ENCODE peak calls at places on chromosomes 5 and 9, in eight cellular contexts. One of them, this sample, is unnamed.

GRCh38 chr5:157248771-157249475 is 17.0 kb upstream of the CYFIP2 start:
- DNase-seq in stimulated activated naive CD8-positive, alpha-beta T cell treated with anti-CD3 and anti-CD28 coated beads, Interleukin-15, amount 100 ng/mL, for 72 hours: no peak
- DNase-seq in glutamatergic neuron: no peak
- DNase-seq in NCI-H1092 treated with DMSO at 0.1 percent for 48 hours: no peak
- DNase-seq in heart right ventricle: no peak
- DNase-seq in NCI-H2171 treated with DMSO at 0.1 percent for 48 hours: no peak
- DNase-seq in GM12865: no peak
- DNase-seq in CD4-positive, alpha-beta memory T cell: peak
- DNase-seq in this sample: no peak

GRCh38 chr5:65822696-65823095 is 100.7 kb downstream of the NLN start:
- DNase-seq in heart right ventricle: no peak
- DNase-seq in NCI-H1092 treated with DMSO at 0.1 percent for 48 hours: no peak
- DNase-seq in stimulated activated naive CD8-positive, alpha-beta T cell treated with anti-CD3 and anti-CD28 coated beads, Interleukin-15, amount 100 ng/mL, for 72 hours: no peak
- DNase-seq in NCI-H2171 treated with DMSO at 0.1 percent for 48 hours: no peak
- DNase-seq in glutamatergic neuron: no peak
- DNase-seq in CD4-positive, alpha-beta memory T cell: no peak
- DNase-seq in GM12865: no peak
- DNase-seq in this sample: no peak

GRCh38 chr9:38112010-38112409 is 43.0 kb upstream of the SHB start:
- DNase-seq in CD4-positive, alpha-beta memory T cell: no peak
- DNase-seq in stimulated activated naive CD8-positive, alpha-beta T cell treated with anti-CD3 and anti-CD28 coated beads, Interleukin-15, amount 100 ng/mL, for 72 hours: no peak
- DNase-seq in GM12865: no peak
- DNase-seq in heart right ventricle: no peak
- DNase-seq in NCI-H2171 treated with DMSO at 0.1 percent for 48 hours: no peak
- DNase-seq in glutamatergic neuron: no peak
- DNase-seq in NCI-H1092 treated with DMSO at 0.1 percent for 48 hours: no peak
- DNase-seq in this sample: no peak

GRCh38 chr5:87844449-87844848 is 424.2 kb downstream of the TMEM161B start:
- DNase-seq in CD4-positive, alpha-beta memory T cell: no peak
- DNase-seq in heart right ventricle: no peak
- DNase-seq in NCI-H1092 treated with DMSO at 0.1 percent for 48 hours: no peak
- DNase-seq in NCI-H2171 treated with DMSO at 0.1 percent for 48 hours: no peak
- DNase-seq in glutamatergic neuron: no peak
- DNase-seq in GM12865: no peak
- DNase-seq in stimulated activated naive CD8-positive, alpha-beta T cell treated with anti-CD3 and anti-CD28 coated beads, Interleukin-15, amount 100 ng/mL, for 72 hours: no peak
- DNase-seq in this sample: no peak

GRCh38 chr5:58072202-58072791 is 387.6 kb downstream of the PLK2 start:
- DNase-seq in heart right ventricle: no peak
- DNase-seq in GM12865: no peak
- DNase-seq in glutamatergic neuron: no peak
- DNase-seq in NCI-H2171 treated with DMSO at 0.1 percent for 48 hours: no peak
- DNase-seq in CD4-positive, alpha-beta memory T cell: no peak
- DNase-seq in NCI-H1092 treated with DMSO at 0.1 percent for 48 hours: no peak
- DNase-seq in stimulated activated naive CD8-positive, alpha-beta T cell treated with anti-CD3 and anti-CD28 coated beads, Interleukin-15, amount 100 ng/mL, for 72 hours: no peak
- DNase-seq in this sample: no peak

GRCh38 chr5:158119852-158120708 is 261.1 kb upstream of the CLINT1 start:
- DNase-seq in NCI-H1092 treated with DMSO at 0.1 percent for 48 hours: no peak
- DNase-seq in NCI-H2171 treated with DMSO at 0.1 percent for 48 hours: no peak
- DNase-seq in glutamatergic neuron: no peak
- DNase-seq in GM12865: no peak
- DNase-seq in CD4-positive, alpha-beta memory T cell: no peak
- DNase-seq in stimulated activated naive CD8-positive, alpha-beta T cell treated with anti-CD3 and anti-CD28 coated beads, Interleukin-15, amount 100 ng/mL, for 72 hours: no peak
- DNase-seq in heart right ventricle: no peak
- DNase-seq in this sample: no peak

GRCh38 chr5:24642022-24642421 is 2.8 kb downstream of the CDH10 start:
- DNase-seq in NCI-H1092 treated with DMSO at 0.1 percent for 48 hours: peak
- DNase-seq in heart right ventricle: no peak
- DNase-seq in stimulated activated naive CD8-positive, alpha-beta T cell treated with anti-CD3 and anti-CD28 coated beads, Interleukin-15, amount 100 ng/mL, for 72 hours: no peak
- DNase-seq in NCI-H2171 treated with DMSO at 0.1 percent for 48 hours: peak
- DNase-seq in CD4-positive, alpha-beta memory T cell: no peak
- DNase-seq in GM12865: peak
- DNase-seq in glutamatergic neuron: no peak
- DNase-seq in this sample: no peak

GRCh38 chr5:99032234-99033013 is 103.6 kb upstream of the CHD1 start:
- DNase-seq in stimulated activated naive CD8-positive, alpha-beta T cell treated with anti-CD3 and anti-CD28 coated beads, Interleukin-15, amount 100 ng/mL, for 72 hours: no peak
- DNase-seq in CD4-positive, alpha-beta memory T cell: no peak
- DNase-seq in glutamatergic neuron: no peak
- DNase-seq in NCI-H2171 treated with DMSO at 0.1 percent for 48 hours: peak
- DNase-seq in GM12865: peak
- DNase-seq in NCI-H1092 treated with DMSO at 0.1 percent for 48 hours: peak
- DNase-seq in heart right ventricle: no peak
- DNase-seq in this sample: peak

GRCh38 chr5:22249209-22249608 is 603.9 kb downstream of the CDH12 start:
- DNase-seq in stimulated activated naive CD8-positive, alpha-beta T cell treated with anti-CD3 and anti-CD28 coated beads, Interleukin-15, amount 100 ng/mL, for 72 hours: no peak
- DNase-seq in NCI-H2171 treated with DMSO at 0.1 percent for 48 hours: peak
- DNase-seq in NCI-H1092 treated with DMSO at 0.1 percent for 48 hours: no peak
- DNase-seq in glutamatergic neuron: no peak
- DNase-seq in heart right ventricle: no peak
- DNase-seq in GM12865: no peak
- DNase-seq in CD4-positive, alpha-beta memory T cell: no peak
- DNase-seq in this sample: no peak

GRCh38 chr5:61168951-61169350 is 6.7 kb upstream of the SMIM15 start:
- DNase-seq in glutamatergic neuron: no peak
- DNase-seq in GM12865: no peak
- DNase-seq in NCI-H2171 treated with DMSO at 0.1 percent for 48 hours: no peak
- DNase-seq in NCI-H1092 treated with DMSO at 0.1 percent for 48 hours: no peak
- DNase-seq in heart right ventricle: no peak
- DNase-seq in stimulated activated naive CD8-positive, alpha-beta T cell treated with anti-CD3 and anti-CD28 coated beads, Interleukin-15, amount 100 ng/mL, for 72 hours: no peak
- DNase-seq in CD4-positive, alpha-beta memory T cell: no peak
- DNase-seq in this sample: no peak

GRCh38 chr9:95981741-95982390 is 106.4 kb downstream of the ERCC6L2 start:
- DNase-seq in heart right ventricle: no peak
- DNase-seq in CD4-positive, alpha-beta memory T cell: no peak
- DNase-seq in glutamatergic neuron: no peak
- DNase-seq in NCI-H2171 treated with DMSO at 0.1 percent for 48 hours: peak
- DNase-seq in GM12865: no peak
- DNase-seq in stimulated activated naive CD8-positive, alpha-beta T cell treated with anti-CD3 and anti-CD28 coated beads, Interleukin-15, amount 100 ng/mL, for 72 hours: no peak
- DNase-seq in NCI-H1092 treated with DMSO at 0.1 percent for 48 hours: peak
- DNase-seq in this sample: no peak

GRCh38 chr9:114910541-114910940 is 19.9 kb downstream of the TNFSF8 start:
- DNase-seq in NCI-H1092 treated with DMSO at 0.1 percent for 48 hours: no peak
- DNase-seq in NCI-H2171 treated with DMSO at 0.1 percent for 48 hours: peak
- DNase-seq in glutamatergic neuron: no peak
- DNase-seq in stimulated activated naive CD8-positive, alpha-beta T cell treated with anti-CD3 and anti-CD28 coated beads, Interleukin-15, amount 100 ng/mL, for 72 hours: no peak
- DNase-seq in heart right ventricle: no peak
- DNase-seq in GM12865: no peak
- DNase-seq in CD4-positive, alpha-beta memory T cell: no peak
- DNase-seq in this sample: no peak

GRCh38 chr9:133427658-133428348 is 5.6 kb downstream of the ADAMTS13 start:
- DNase-seq in heart right ventricle: no peak
- DNase-seq in CD4-positive, alpha-beta memory T cell: no peak
- DNase-seq in glutamatergic neuron: no peak
- DNase-seq in stimulated activated naive CD8-positive, alpha-beta T cell treated with anti-CD3 and anti-CD28 coated beads, Interleukin-15, amount 100 ng/mL, for 72 hours: no peak
- DNase-seq in NCI-H2171 treated with DMSO at 0.1 percent for 48 hours: no peak
- DNase-seq in GM12865: no peak
- DNase-seq in NCI-H1092 treated with DMSO at 0.1 percent for 48 hours: no peak
- DNase-seq in this sample: no peak

GRCh38 chr5:171493646-171494393 is 74.4 kb downstream of the FGF18 start:
- DNase-seq in GM12865: no peak
- DNase-seq in heart right ventricle: no peak
- DNase-seq in NCI-H2171 treated with DMSO at 0.1 percent for 48 hours: peak
- DNase-seq in stimulated activated naive CD8-positive, alpha-beta T cell treated with anti-CD3 and anti-CD28 coated beads, Interleukin-15, amount 100 ng/mL, for 72 hours: no peak
- DNase-seq in glutamatergic neuron: peak
- DNase-seq in NCI-H1092 treated with DMSO at 0.1 percent for 48 hours: no peak
- DNase-seq in CD4-positive, alpha-beta memory T cell: no peak
- DNase-seq in this sample: no peak

GRCh38 chr5:81075041-81075440 is 114.9 kb downstream of the RASGRF2 start:
- DNase-seq in NCI-H2171 treated with DMSO at 0.1 percent for 48 hours: no peak
- DNase-seq in NCI-H1092 treated with DMSO at 0.1 percent for 48 hours: no peak
- DNase-seq in GM12865: no peak
- DNase-seq in CD4-positive, alpha-beta memory T cell: no peak
- DNase-seq in heart right ventricle: no peak
- DNase-seq in glutamatergic neuron: no peak
- DNase-seq in stimulated activated naive CD8-positive, alpha-beta T cell treated with anti-CD3 and anti-CD28 coated beads, Interleukin-15, amount 100 ng/mL, for 72 hours: no peak
- DNase-seq in this sample: no peak

GRCh38 chr9:133474215-133474614 is 4.7 kb downstream of the SLC2A6 start:
- DNase-seq in CD4-positive, alpha-beta memory T cell: no peak
- DNase-seq in glutamatergic neuron: no peak
- DNase-seq in stimulated activated naive CD8-positive, alpha-beta T cell treated with anti-CD3 and anti-CD28 coated beads, Interleukin-15, amount 100 ng/mL, for 72 hours: no peak
- DNase-seq in GM12865: no peak
- DNase-seq in NCI-H2171 treated with DMSO at 0.1 percent for 48 hours: no peak
- DNase-seq in heart right ventricle: no peak
- DNase-seq in NCI-H1092 treated with DMSO at 0.1 percent for 48 hours: no peak
- DNase-seq in this sample: no peak

GRCh38 chr9:126435626-126436025 is 109.0 kb downstream of the MVB12B start:
- DNase-seq in NCI-H2171 treated with DMSO at 0.1 percent for 48 hours: no peak
- DNase-seq in GM12865: no peak
- DNase-seq in CD4-positive, alpha-beta memory T cell: no peak
- DNase-seq in stimulated activated naive CD8-positive, alpha-beta T cell treated with anti-CD3 and anti-CD28 coated beads, Interleukin-15, amount 100 ng/mL, for 72 hours: no peak
- DNase-seq in NCI-H1092 treated with DMSO at 0.1 percent for 48 hours: no peak
- DNase-seq in glutamatergic neuron: no peak
- DNase-seq in heart right ventricle: no peak
- DNase-seq in this sample: no peak

GRCh38 chr5:136062563-136063274 is 33.9 kb downstream of the TGFBI start:
- DNase-seq in NCI-H1092 treated with DMSO at 0.1 percent for 48 hours: peak
- DNase-seq in heart right ventricle: no peak
- DNase-seq in glutamatergic neuron: no peak
- DNase-seq in stimulated activated naive CD8-positive, alpha-beta T cell treated with anti-CD3 and anti-CD28 coated beads, Interleukin-15, amount 100 ng/mL, for 72 hours: peak
- DNase-seq in GM12865: peak
- DNase-seq in CD4-positive, alpha-beta memory T cell: no peak
- DNase-seq in NCI-H2171 treated with DMSO at 0.1 percent for 48 hours: peak
- DNase-seq in this sample: no peak

GRCh38 chr9:132648283-132648682 is 21.5 kb downstream of the DDX31 start:
- DNase-seq in GM12865: no peak
- DNase-seq in glutamatergic neuron: no peak
- DNase-seq in NCI-H1092 treated with DMSO at 0.1 percent for 48 hours: no peak
- DNase-seq in stimulated activated naive CD8-positive, alpha-beta T cell treated with anti-CD3 and anti-CD28 coated beads, Interleukin-15, amount 100 ng/mL, for 72 hours: no peak
- DNase-seq in heart right ventricle: no peak
- DNase-seq in NCI-H2171 treated with DMSO at 0.1 percent for 48 hours: no peak
- DNase-seq in CD4-positive, alpha-beta memory T cell: no peak
- DNase-seq in this sample: no peak

GRCh38 chr9:109115931-109116541 is 3.7 kb downstream of the TMEM245 start:
- DNase-seq in stimulated activated naive CD8-positive, alpha-beta T cell treated with anti-CD3 and anti-CD28 coated beads, Interleukin-15, amount 100 ng/mL, for 72 hours: no peak
- DNase-seq in GM12865: no peak
- DNase-seq in NCI-H2171 treated with DMSO at 0.1 percent for 48 hours: no peak
- DNase-seq in CD4-positive, alpha-beta memory T cell: no peak
- DNase-seq in heart right ventricle: peak
- DNase-seq in NCI-H1092 treated with DMSO at 0.1 percent for 48 hours: no peak
- DNase-seq in glutamatergic neuron: no peak
- DNase-seq in this sample: peak

GRCh38 chr5:61598140-61598539 is 266.1 kb downstream of the ZSWIM6 start:
- DNase-seq in glutamatergic neuron: no peak
- DNase-seq in NCI-H1092 treated with DMSO at 0.1 percent for 48 hours: no peak
- DNase-seq in CD4-positive, alpha-beta memory T cell: no peak
- DNase-seq in heart right ventricle: no peak
- DNase-seq in GM12865: no peak
- DNase-seq in NCI-H2171 treated with DMSO at 0.1 percent for 48 hours: peak
- DNase-seq in stimulated activated naive CD8-positive, alpha-beta T cell treated with anti-CD3 and anti-CD28 coated beads, Interleukin-15, amount 100 ng/mL, for 72 hours: no peak
- DNase-seq in this sample: no peak

GRCh38 chr5:61313960-61314681 is 17.9 kb upstream of the ZSWIM6 start:
- DNase-seq in heart right ventricle: no peak
- DNase-seq in GM12865: no peak
- DNase-seq in NCI-H2171 treated with DMSO at 0.1 percent for 48 hours: no peak
- DNase-seq in stimulated activated naive CD8-positive, alpha-beta T cell treated with anti-CD3 and anti-CD28 coated beads, Interleukin-15, amount 100 ng/mL, for 72 hours: no peak
- DNase-seq in NCI-H1092 treated with DMSO at 0.1 percent for 48 hours: no peak
- DNase-seq in glutamatergic neuron: no peak
- DNase-seq in CD4-positive, alpha-beta memory T cell: no peak
- DNase-seq in this sample: no peak

GRCh38 chr5:54701179-54701578 is 183.6 kb downstream of the SNX18 start:
- DNase-seq in glutamatergic neuron: no peak
- DNase-seq in CD4-positive, alpha-beta memory T cell: no peak
- DNase-seq in GM12865: no peak
- DNase-seq in stimulated activated naive CD8-positive, alpha-beta T cell treated with anti-CD3 and anti-CD28 coated beads, Interleukin-15, amount 100 ng/mL, for 72 hours: no peak
- DNase-seq in NCI-H1092 treated with DMSO at 0.1 percent for 48 hours: no peak
- DNase-seq in NCI-H2171 treated with DMSO at 0.1 percent for 48 hours: no peak
- DNase-seq in heart right ventricle: no peak
- DNase-seq in this sample: no peak

GRCh38 chr5:85334-85995 is 6.5 kb upstream of the PLEKHG4B start:
- DNase-seq in heart right ventricle: no peak
- DNase-seq in NCI-H2171 treated with DMSO at 0.1 percent for 48 hours: peak
- DNase-seq in GM12865: no peak
- DNase-seq in glutamatergic neuron: peak
- DNase-seq in NCI-H1092 treated with DMSO at 0.1 percent for 48 hours: no peak
- DNase-seq in stimulated activated naive CD8-positive, alpha-beta T cell treated with anti-CD3 and anti-CD28 coated beads, Interleukin-15, amount 100 ng/mL, for 72 hours: no peak
- DNase-seq in CD4-positive, alpha-beta memory T cell: no peak
- DNase-seq in this sample: no peak

GRCh38 chr9:27391495-27391894 is 94.5 kb upstream of the EQTN start:
- DNase-seq in heart right ventricle: no peak
- DNase-seq in stimulated activated naive CD8-positive, alpha-beta T cell treated with anti-CD3 and anti-CD28 coated beads, Interleukin-15, amount 100 ng/mL, for 72 hours: no peak
- DNase-seq in glutamatergic neuron: no peak
- DNase-seq in NCI-H1092 treated with DMSO at 0.1 percent for 48 hours: no peak
- DNase-seq in NCI-H2171 treated with DMSO at 0.1 percent for 48 hours: no peak
- DNase-seq in CD4-positive, alpha-beta memory T cell: no peak
- DNase-seq in GM12865: no peak
- DNase-seq in this sample: no peak

GRCh38 chr9:5231212-5231611 is at the start of gene INSL4:
- DNase-seq in NCI-H2171 treated with DMSO at 0.1 percent for 48 hours: no peak
- DNase-seq in heart right ventricle: no peak
- DNase-seq in NCI-H1092 treated with DMSO at 0.1 percent for 48 hours: no peak
- DNase-seq in stimulated activated naive CD8-positive, alpha-beta T cell treated with anti-CD3 and anti-CD28 coated beads, Interleukin-15, amount 100 ng/mL, for 72 hours: no peak
- DNase-seq in GM12865: no peak
- DNase-seq in glutamatergic neuron: no peak
- DNase-seq in CD4-positive, alpha-beta memory T cell: no peak
- DNase-seq in this sample: no peak

GRCh38 chr5:77015938-77016569 is 14.2 kb upstream of the AGGF1 start:
- DNase-seq in glutamatergic neuron: no peak
- DNase-seq in CD4-positive, alpha-beta memory T cell: no peak
- DNase-seq in GM12865: peak
- DNase-seq in NCI-H1092 treated with DMSO at 0.1 percent for 48 hours: no peak
- DNase-seq in heart right ventricle: no peak
- DNase-seq in stimulated activated naive CD8-positive, alpha-beta T cell treated with anti-CD3 and anti-CD28 coated beads, Interleukin-15, amount 100 ng/mL, for 72 hours: no peak
- DNase-seq in NCI-H2171 treated with DMSO at 0.1 percent for 48 hours: peak
- DNase-seq in this sample: no peak

GRCh38 chr9:136512651-136513066 is 29.8 kb upstream of the SEC16A start:
- DNase-seq in NCI-H1092 treated with DMSO at 0.1 percent for 48 hours: no peak
- DNase-seq in heart right ventricle: no peak
- DNase-seq in NCI-H2171 treated with DMSO at 0.1 percent for 48 hours: no peak
- DNase-seq in CD4-positive, alpha-beta memory T cell: no peak
- DNase-seq in GM12865: no peak
- DNase-seq in glutamatergic neuron: no peak
- DNase-seq in stimulated activated naive CD8-positive, alpha-beta T cell treated with anti-CD3 and anti-CD28 coated beads, Interleukin-15, amount 100 ng/mL, for 72 hours: no peak
- DNase-seq in this sample: peak

GRCh38 chr5:80093796-80094195 is 58.6 kb downstream of the THBS4 start:
- DNase-seq in NCI-H1092 treated with DMSO at 0.1 percent for 48 hours: no peak
- DNase-seq in NCI-H2171 treated with DMSO at 0.1 percent for 48 hours: no peak
- DNase-seq in CD4-positive, alpha-beta memory T cell: no peak
- DNase-seq in GM12865: no peak
- DNase-seq in glutamatergic neuron: no peak
- DNase-seq in heart right ventricle: no peak
- DNase-seq in stimulated activated naive CD8-positive, alpha-beta T cell treated with anti-CD3 and anti-CD28 coated beads, Interleukin-15, amount 100 ng/mL, for 72 hours: no peak
- DNase-seq in this sample: no peak

GRCh38 chr5:64207978-64208377 is 42.3 kb downstream of the RNF180 start:
- DNase-seq in NCI-H1092 treated with DMSO at 0.1 percent for 48 hours: no peak
- DNase-seq in CD4-positive, alpha-beta memory T cell: no peak
- DNase-seq in GM12865: no peak
- DNase-seq in stimulated activated naive CD8-positive, alpha-beta T cell treated with anti-CD3 and anti-CD28 coated beads, Interleukin-15, amount 100 ng/mL, for 72 hours: no peak
- DNase-seq in NCI-H2171 treated with DMSO at 0.1 percent for 48 hours: peak
- DNase-seq in heart right ventricle: no peak
- DNase-seq in glutamatergic neuron: no peak
- DNase-seq in this sample: no peak

GRCh38 chr9:94005272-94005901 is 50.2 kb upstream of the BARX1 start:
- DNase-seq in heart right ventricle: no peak
- DNase-seq in GM12865: no peak
- DNase-seq in CD4-positive, alpha-beta memory T cell: no peak
- DNase-seq in glutamatergic neuron: no peak
- DNase-seq in NCI-H1092 treated with DMSO at 0.1 percent for 48 hours: no peak
- DNase-seq in NCI-H2171 treated with DMSO at 0.1 percent for 48 hours: no peak
- DNase-seq in stimulated activated naive CD8-positive, alpha-beta T cell treated with anti-CD3 and anti-CD28 coated beads, Interleukin-15, amount 100 ng/mL, for 72 hours: no peak
- DNase-seq in this sample: no peak